ENCODE peak calls at places on chromosomes 4 and X, in four cellular contexts. One of them, this sample, is unnamed.
A peak's percentile ranks its signal among the peaks of the same experiment; 100 is the strongest.

GRCh38 chrX:104459796-104460195 is 106.2 kb upstream of the IL1RAPL2 start:
- DNase-seq in GM12878: no peak
- DNase-seq in PC-3: no peak
- DNase-seq in GM03348: no peak
- DNase-seq in this sample: no peak

GRCh38 chr4:38837849-38838248 is 18.8 kb downstream of the TLR6 start:
- DNase-seq in GM12878: no peak
- DNase-seq in PC-3: peak; percentile 60
- DNase-seq in GM03348: no peak
- DNase-seq in this sample: no peak

GRCh38 chrX:117972681-117973080 is 143.9 kb downstream of the KLHL13 start:
- DNase-seq in GM12878: no peak
- DNase-seq in PC-3: no peak
- DNase-seq in GM03348: no peak
- DNase-seq in this sample: no peak

GRCh38 chrX:39734174-39734776 is 363.5 kb downstream of the BCOR start:
- DNase-seq in GM12878: no peak
- DNase-seq in PC-3: peak; percentile 56
- DNase-seq in GM03348: no peak
- DNase-seq in this sample: no peak

GRCh38 chrX:119756926-119757635 is 1.3 kb upstream of the SOWAHD start:
- DNase-seq in GM12878: no peak
- DNase-seq in PC-3: no peak
- DNase-seq in GM03348: no peak
- DNase-seq in this sample: no peak

GRCh38 chr4:168886361-168886760 is 123.7 kb downstream of the CBR4 start:
- DNase-seq in GM12878: no peak
- DNase-seq in PC-3: peak; percentile 22
- DNase-seq in GM03348: peak; percentile 25
- DNase-seq in this sample: no peak

GRCh38 chr4:176320340-176320975 is 692 bp downstream of the SPCS3 start:
- DNase-seq in GM12878: peak; percentile 48
- DNase-seq in PC-3: peak; percentile 72
- DNase-seq in GM03348: peak; percentile 93
- DNase-seq in this sample: peak; percentile 75

GRCh38 chrX:10015711-10016515 is 48.8 kb downstream of the CLDN34 start:
- DNase-seq in GM12878: no peak
- DNase-seq in PC-3: peak; percentile 25
- DNase-seq in GM03348: peak; percentile 46
- DNase-seq in this sample: no peak

GRCh38 chr4:108556166-108556565 is 64.2 kb upstream of the RPL34 start:
- DNase-seq in GM12878: no peak
- DNase-seq in PC-3: no peak
- DNase-seq in GM03348: no peak
- DNase-seq in this sample: no peak

GRCh38 chrX:10526442-10526841 is 93.9 kb downstream of the MID1 start:
- DNase-seq in GM12878: no peak
- DNase-seq in PC-3: no peak
- DNase-seq in GM03348: no peak
- DNase-seq in this sample: no peak

GRCh38 chr4:147025042-147025441 is 79.4 kb upstream of the TTC29 start:
- DNase-seq in GM12878: no peak
- DNase-seq in PC-3: no peak
- DNase-seq in GM03348: no peak
- DNase-seq in this sample: no peak

GRCh38 chrX:13223868-13224555 is 95.8 kb downstream of the ATXN3L start:
- DNase-seq in GM12878: no peak
- DNase-seq in PC-3: peak; percentile 94
- DNase-seq in GM03348: peak; percentile 62
- DNase-seq in this sample: no peak